ENCODE peak calls at places on chromosome 6, in eight cellular contexts. C, I, S, J, G, V, E and B are unnamed samples. For H3K4me1, the result is how much of the 10 kb centered on the place peaks cover.

GRCh38 chr6:131054392-131055250 is 8.4 kb downstream of the EPB41L2 start:
- DNase-seq in C (no peak), I (no peak), S (no peak), J (no peak), G (no peak), V (no peak), E (no peak), B (no peak)

GRCh38 chr6:108464506-108465084 is 96.1 kb upstream of the FOXO3 start:
- DNase-seq in C (no peak), I (peak), S (no peak), J (no peak), G (no peak), V (no peak), E (no peak), B (no peak)

GRCh38 chr6:114364295-114364694 is 21.5 kb upstream of the HS3ST5 start:
- DNase-seq in C (no peak), I (peak), S (no peak), J (no peak), G (no peak), V (no peak), E (peak), B (no peak)

GRCh38 chr6:84645000-84645399 is 119.4 kb downstream of the TBX18 start:
- DNase-seq in C (no peak), I (no peak), S (no peak), J (no peak), G (no peak), V (no peak), E (peak), B (no peak)

GRCh38 chr6:163753430-163753829 is 338.9 kb downstream of the QKI start:
- DNase-seq in C (no peak), I (no peak), S (no peak), J (no peak), G (no peak), V (no peak), E (no peak), B (no peak)

GRCh38 chr6:43945778-43946100 is 175.7 kb downstream of the VEGFA start:
- DNase-seq in C (no peak), I (no peak), S (no peak), J (no peak), G (no peak), V (no peak), E (no peak), B (no peak)

GRCh38 chr6:2763345-2763841 is 1.8 kb upstream of the WRNIP1 start:
- DNase-seq in C (peak), I (no peak), S (no peak), J (no peak), G (peak), V (peak), E (no peak), B (peak)

GRCh38 chr6:110020888-110021287 is 42.8 kb downstream of the GPR6 start:
- DNase-seq in C (no peak), I (no peak), S (no peak), J (no peak), G (no peak), V (no peak), E (no peak), B (no peak)

GRCh38 chr6:7469696-7470095 is 71.8 kb upstream of the DSP start:
- DNase-seq in C (no peak), I (no peak), S (no peak), J (no peak), G (no peak), V (no peak), E (peak), B (no peak)

GRCh38 chr6:166610104-166610503 is 16.9 kb downstream of the RPS6KA2 start:
- DNase-seq in C (no peak), I (peak), S (no peak), J (peak), G (no peak), V (no peak), E (no peak), B (no peak)

GRCh38 chr6:149118737-149119653 is 198.5 kb upstream of the TAB2 start:
- DNase-seq in C (no peak), I (no peak), S (no peak), J (no peak), G (no peak), V (no peak), E (no peak), B (no peak)

GRCh38 chr6:157579467-157580031 is 198.6 kb downstream of the ZDHHC14 start:
- DNase-seq in C (no peak), I (no peak), S (no peak), J (no peak), G (no peak), V (no peak), E (no peak), B (no peak)

GRCh38 chr6:122798099-122798641 is 9.1 kb downstream of the SMPDL3A start:
- DNase-seq in C (no peak), I (no peak), S (no peak), J (no peak), G (peak), V (peak), E (peak), B (peak)

GRCh38 chr6:5507056-5507722 is 245.9 kb downstream of the FARS2 start:
- DNase-seq in C (no peak), I (no peak), S (peak), J (no peak), G (no peak), V (no peak), E (no peak), B (no peak)

GRCh38 chr6:2877057-2877882 is 25.8 kb downstream of the SERPINB9 start:
- DNase-seq in C (no peak), I (no peak), S (no peak), J (no peak), G (no peak), V (peak), E (peak), B (no peak)

GRCh38 chr6:144443157-144443556 is 158.0 kb downstream of the UTRN start:
- DNase-seq in C (no peak), I (no peak), S (no peak), J (no peak), G (no peak), V (no peak), E (no peak), B (no peak)

GRCh38 chr6:25472314-25472713 is 179.7 kb upstream of the SCGN start:
- DNase-seq in C (no peak), I (peak), S (no peak), J (no peak), G (no peak), V (no peak), E (no peak), B (no peak)

GRCh38 chr6:98871057-98871456 is 36.7 kb downstream of the POU3F2 start:
- DNase-seq in C (no peak), I (no peak), S (no peak), J (no peak), G (no peak), V (no peak), E (peak), B (no peak)

GRCh38 chr6:73688351-73688750 is 7.7 kb upstream of the CD109 start:
- DNase-seq in C (no peak), I (peak), S (no peak), J (no peak), G (no peak), V (no peak), E (no peak), B (no peak)

GRCh38 chr6:79404261-79404660 is 133.0 kb downstream of the LCA5 start:
- DNase-seq in C (no peak), I (no peak), S (no peak), J (no peak), G (no peak), V (no peak), E (no peak), B (no peak)

GRCh38 chr6:28742668-28743270 is 181.0 kb downstream of the TRIM27 start:
- DNase-seq in C (no peak), I (peak), S (no peak), J (no peak), G (no peak), V (no peak), E (peak), B (no peak)

GRCh38 chr6:81847866-81848265 is 95.4 kb upstream of the TENT5A start:
- DNase-seq in C (no peak), I (no peak), S (no peak), J (no peak), G (no peak), V (no peak), E (no peak), B (no peak)

GRCh38 chr6:3455490-3456394 is 1.1 kb downstream of the SLC22A23 start:
- DNase-seq in C (no peak), I (peak), S (no peak), J (peak), G (peak), V (peak), E (no peak), B (peak)

GRCh38 chr6:131197716-131198115 is 62.4 kb downstream of the AKAP7 start:
- DNase-seq in C (peak), I (no peak), S (no peak), J (no peak), G (no peak), V (no peak), E (no peak), B (no peak)

GRCh38 chr6:38498085-38498484 is 141.6 kb downstream of the BTBD9 start:
- DNase-seq in C (no peak), I (no peak), S (no peak), J (no peak), G (no peak), V (no peak), E (no peak), B (no peak)

GRCh38 chr6:44269921-44270525 is at the start of gene TMEM151B:
- DNase-seq in C (no peak), I (peak), S (no peak), J (no peak), G (no peak), V (no peak), E (no peak), B (no peak)

DNA sequence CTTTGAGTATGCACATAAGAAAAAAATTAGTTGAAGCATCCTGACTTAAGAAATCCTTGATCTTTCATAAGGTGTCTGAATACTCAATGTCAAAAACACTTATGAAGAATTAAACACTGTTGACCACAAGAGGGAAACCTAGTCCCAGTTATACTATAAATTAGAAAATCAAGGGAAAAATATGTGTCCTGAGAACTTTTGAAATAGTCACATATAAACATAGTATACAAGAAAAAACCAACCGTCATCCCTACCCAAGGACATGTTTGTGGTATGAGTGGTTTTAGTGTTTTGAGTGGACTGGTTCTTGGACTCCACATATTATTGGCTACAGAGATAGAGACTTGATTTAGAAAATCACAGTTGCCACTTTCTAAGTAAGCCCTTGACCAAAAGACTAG is 7.6 kb upstream of the HLA-DRA start:
- DNase-seq in C (no peak), I (peak), S (no peak), J (no peak), G (no peak), V (no peak), E (peak), B (no peak)
- TF ChIP-seq CTCF in C (peak), I (peak), S (no peak), J (peak), G (peak), V (peak), E (peak), B (peak)

DNA sequence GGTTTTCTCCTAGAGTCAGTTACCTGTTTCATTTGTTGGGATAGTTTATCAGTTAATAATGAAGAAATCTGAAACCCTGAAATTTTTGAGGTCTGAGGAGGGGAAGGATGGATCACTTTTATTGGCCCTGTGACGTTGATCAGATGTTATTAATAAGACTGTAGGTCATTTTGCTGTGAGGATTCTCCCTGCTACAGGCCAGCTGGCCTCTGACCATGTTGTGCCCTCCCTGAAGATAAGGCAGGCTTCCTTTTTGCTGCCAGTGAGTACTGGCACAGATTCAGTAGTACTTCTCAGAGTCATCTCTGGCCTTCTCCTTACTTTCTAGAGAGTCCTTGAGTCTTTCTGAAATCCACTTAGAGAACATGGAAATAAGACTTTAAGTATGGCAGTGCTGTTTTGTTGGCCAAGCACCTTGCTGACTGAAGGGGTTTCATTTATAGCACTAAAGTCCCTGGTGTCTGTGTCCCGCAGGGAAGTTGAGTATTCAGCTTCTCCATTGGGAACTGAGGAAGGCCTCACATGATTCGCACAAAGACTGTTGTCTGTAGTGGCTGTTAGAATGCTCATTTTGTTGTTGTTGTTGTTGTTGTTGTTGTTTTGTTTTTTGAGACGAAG is 202.6 kb downstream of the DTNBP1 start:
- DNase-seq in C (no peak), I (no peak), S (no peak), J (no peak), G (no peak), V (no peak), E (no peak), B (no peak)
- H3K4me1 ChIP-seq in C (half or more), I (half or more), S (under half), J (under half), G (under half), V (under half), E (under half), B (under half)

GRCh38 chr6:41256383-41256782 is 28.2 kb downstream of the TREML4 start:
- DNase-seq in C (no peak), I (no peak), S (peak), J (no peak), G (no peak), V (no peak), E (no peak), B (no peak)
- H3K27ac ChIP-seq in C (no peak), I (no peak), S (no peak), J (no peak), G (no peak), V (no peak), E (no peak), B (no peak)

DNA sequence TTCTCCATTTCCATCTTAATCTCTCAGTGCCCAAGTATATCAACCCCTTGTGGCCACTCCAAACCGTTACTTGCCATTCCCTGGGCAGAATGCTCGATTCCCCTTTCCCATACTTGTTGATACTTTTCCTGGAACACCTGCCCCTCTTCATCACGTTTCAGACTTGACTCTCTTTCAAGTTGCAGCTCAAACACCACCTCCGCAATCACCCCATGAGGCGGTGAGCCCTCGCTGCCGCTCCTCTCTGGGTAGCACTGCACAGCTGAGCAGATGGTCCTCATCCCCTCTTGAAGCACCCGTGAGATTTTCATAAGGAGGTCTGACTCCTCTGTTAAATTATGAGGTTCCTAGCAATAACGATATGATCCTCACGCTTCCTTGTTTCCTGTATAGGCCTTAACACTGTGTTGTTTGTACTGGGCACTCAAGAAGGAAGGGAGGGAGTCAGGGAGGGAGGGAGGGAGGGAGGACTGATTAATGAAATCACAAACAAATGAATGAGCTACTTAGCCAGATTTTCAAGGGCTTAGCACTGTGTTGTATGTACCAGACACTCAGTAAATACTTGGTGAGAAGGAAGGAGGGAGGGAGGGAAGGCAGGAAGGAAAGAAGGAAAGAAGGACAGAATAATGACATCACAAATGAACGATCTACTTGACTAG is 8.0 kb upstream of the UQCC2 start:
- DNase-seq in C (peak), I (no peak), S (no peak), J (no peak), G (peak), V (no peak), E (no peak), B (no peak)
- TF ChIP-seq CTCF in C (no peak), I (no peak), S (no peak), J (no peak), G (no peak), V (no peak), E (no peak), B (no peak)

GRCh38 chr6:170271771-170272314 is 19.0 kb downstream of the DLL1 start:
- DNase-seq in C (peak), I (no peak), S (peak), J (no peak), G (peak), V (peak), E (no peak), B (peak)

GRCh38 chr6:170274713-170275560 is 15.9 kb downstream of the DLL1 start:
- DNase-seq in C (peak), I (no peak), S (no peak), J (no peak), G (no peak), V (no peak), E (no peak), B (no peak)

GRCh38 chr6:170272341-170273065 is 18.4 kb downstream of the DLL1 start:
- DNase-seq in C (no peak), I (no peak), S (no peak), J (no peak), G (no peak), V (no peak), E (no peak), B (no peak)

GRCh38 chr6:170273191-170273590 is 17.7 kb downstream of the DLL1 start:
- DNase-seq in C (no peak), I (no peak), S (no peak), J (no peak), G (no peak), V (no peak), E (no peak), B (peak)

DNA sequence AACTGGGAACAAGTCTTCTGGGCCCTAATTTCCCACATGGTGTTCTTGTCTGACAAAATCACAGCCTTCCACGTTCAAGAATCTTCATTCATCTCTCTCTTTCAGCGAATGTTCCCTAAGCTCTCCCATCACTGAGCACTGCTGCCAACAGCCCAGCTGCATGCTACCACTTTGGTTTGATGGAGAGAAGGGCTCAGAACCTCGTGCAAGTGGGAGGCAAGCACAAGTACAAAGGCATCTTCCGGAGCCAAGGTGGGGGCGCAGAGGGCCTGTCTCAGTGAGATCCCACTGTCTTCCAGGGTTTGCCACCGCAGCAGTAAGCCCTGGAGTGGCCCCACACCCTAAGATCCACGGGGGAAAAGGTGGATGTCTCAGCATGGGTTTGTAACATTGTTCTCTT is 17.2 kb downstream of the DLL1 start:
- DNase-seq in C (no peak), I (no peak), S (no peak), J (no peak), G (no peak), V (no peak), E (no peak), B (no peak)
- H3K4me1 ChIP-seq in C (half or more), I (under half), S (under half), J (under half), G (under half), V (under half), E (under half), B (under half)

GRCh38 chr6:142058216-142058925 is 74.4 kb upstream of the GJE1 start:
- DNase-seq in C (no peak), I (no peak), S (no peak), J (no peak), G (no peak), V (no peak), E (peak), B (no peak)
- H3K27ac ChIP-seq in C (no peak), I (no peak), S (no peak), J (no peak), G (no peak), V (no peak), E (no peak), B (no peak)

GRCh38 chr6:85942844-85943243 is 300.2 kb upstream of the SYNCRIP start:
- DNase-seq in C (no peak), I (no peak), S (no peak), J (no peak), G (no peak), V (no peak), E (no peak), B (no peak)
- TF ChIP-seq CTCF in C (no peak), I (no peak), S (no peak), J (no peak), G (no peak), V (no peak), E (no peak), B (no peak)

GRCh38 chr6:45990162-45990561 is 25.5 kb downstream of the CLIC5 start:
- DNase-seq in C (no peak), I (no peak), S (no peak), J (no peak), G (no peak), V (no peak), E (no peak), B (no peak)

GRCh38 chr6:45986746-45987274 is 28.9 kb downstream of the CLIC5 start:
- DNase-seq in C (no peak), I (no peak), S (no peak), J (no peak), G (no peak), V (no peak), E (no peak), B (no peak)

GRCh38 chr6:45987866-45988265 is 27.8 kb downstream of the CLIC5 start:
- DNase-seq in C (no peak), I (no peak), S (no peak), J (no peak), G (no peak), V (no peak), E (no peak), B (no peak)

GRCh38 chr6:45991189-45991588 is 24.5 kb downstream of the CLIC5 start:
- DNase-seq in C (no peak), I (peak), S (no peak), J (no peak), G (no peak), V (no peak), E (no peak), B (no peak)

DNA sequence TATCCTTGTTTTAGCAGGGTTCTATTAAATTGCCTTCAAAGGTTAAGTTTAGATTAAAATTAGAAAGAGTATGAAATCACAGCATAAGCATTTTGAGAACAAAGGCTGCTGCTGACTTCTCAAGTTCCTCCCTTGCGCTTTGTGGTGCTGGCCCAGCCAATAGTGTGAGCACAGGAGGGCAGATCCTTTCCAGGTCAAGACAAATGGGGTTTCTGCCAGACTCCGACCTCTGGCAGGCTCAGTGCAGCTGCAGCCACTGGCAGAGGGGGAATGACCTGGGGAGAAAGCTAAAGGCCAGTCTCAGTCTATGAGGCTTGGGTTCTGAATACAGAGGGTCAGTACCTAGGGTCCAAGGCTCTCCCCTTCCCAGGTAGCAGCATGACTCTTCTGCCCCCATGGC is 27.0 kb downstream of the CLIC5 start:
- DNase-seq in C (no peak), I (peak), S (no peak), J (no peak), G (no peak), V (no peak), E (no peak), B (no peak)
- H3K4me1 ChIP-seq in C (under half), I (under half), S (under half), J (under half), G (under half), V (under half), E (under half), B (under half)